ENCODE peak calls at places on chromosome 7, in nine cellular contexts. C, Z, J, P, S, G, H, R and D are unnamed samples.
A peak's percentile ranks its signal among the peaks of the same experiment; 100 is the strongest.

GRCh38 chr7:122064971-122065370 is 79.1 kb downstream of the AASS start:
- DNase-seq in C (no peak), Z (no peak), J (no peak), P (no peak), S (no peak), G (no peak), H (no peak), R (no peak), D (no peak)

GRCh38 chr7:1378610-1379180 is 80.6 kb downstream of the MICALL2 start:
- DNase-seq in C (no peak), Z (no peak), J (no peak), P (no peak), S (no peak), G (no peak), H (no peak), R (no peak), D (no peak)

GRCh38 chr7:7795736-7796135 is 77.3 kb upstream of the RPA3 start:
- DNase-seq in C (no peak), Z (no peak), J (no peak), P (no peak), S (peak; percentile 59), G (no peak), H (no peak), R (no peak), D (no peak)

GRCh38 chr7:18250133-18250532 is 222.5 kb upstream of the PRPS1L1 start:
- DNase-seq in C (no peak), Z (no peak), J (no peak), P (no peak), S (no peak), G (no peak), H (no peak), R (no peak), D (no peak)

GRCh38 chr7:107982918-107983389 is 20.0 kb downstream of the LAMB1 start:
- DNase-seq in C (no peak), Z (no peak), J (peak; percentile 81), P (no peak), S (peak; percentile 95), G (no peak), H (no peak), R (peak; percentile 77), D (no peak)

GRCh38 chr7:157544226-157544625 is 207.4 kb downstream of the DNAJB6 start:
- DNase-seq in C (no peak), Z (no peak), J (no peak), P (no peak), S (no peak), G (peak; percentile 46), H (no peak), R (no peak), D (no peak)

GRCh38 chr7:30650455-30650854 is 31.8 kb downstream of the CRHR2 start:
- DNase-seq in C (no peak), Z (no peak), J (no peak), P (no peak), S (peak; percentile 32), G (no peak), H (no peak), R (no peak), D (no peak)

GRCh38 chr7:150804802-150805201 is 4.2 kb downstream of the TMEM176A start:
- DNase-seq in C (no peak), Z (peak; percentile 14), J (no peak), P (no peak), S (no peak), G (no peak), H (no peak), R (no peak), D (no peak)

GRCh38 chr7:56537952-56538351 is 421.7 kb upstream of the NUPR2 start:
- DNase-seq in C (peak; percentile 1), Z (no peak), J (peak; percentile 27), P (no peak), S (no peak), G (no peak), H (no peak), R (peak; percentile 8), D (peak; percentile 1)

GRCh38 chr7:51774178-51774577 is 457.6 kb upstream of the COBL start:
- DNase-seq in C (no peak), Z (no peak), J (no peak), P (no peak), S (no peak), G (no peak), H (no peak), R (no peak), D (no peak)

GRCh38 chr7:73718905-73719805 is at the start of gene STX1A:
- DNase-seq in C (peak; percentile 46), Z (peak; percentile 68), J (peak; percentile 71), P (peak; percentile 54), S (peak; percentile 91), G (peak; percentile 43), H (peak; percentile 70), R (peak; percentile 66), D (peak; percentile 68)

GRCh38 chr7:150903627-150904026 is 51.3 kb downstream of the AOC1 start:
- DNase-seq in C (peak; percentile 30), Z (peak; percentile 81), J (peak; percentile 88), P (no peak), S (peak; percentile 44), G (no peak), H (no peak), R (peak; percentile 95), D (peak; percentile 59)

GRCh38 chr7:151836191-151836926 is 40.6 kb downstream of the PRKAG2 start:
- DNase-seq in C (no peak), Z (no peak), J (no peak), P (no peak), S (no peak), G (no peak), H (no peak), R (no peak), D (no peak)

GRCh38 chr7:90931996-90932912 is 332.0 kb upstream of the FZD1 start:
- DNase-seq in C (no peak), Z (no peak), J (no peak), P (no peak), S (peak; percentile 56), G (no peak), H (no peak), R (peak; percentile 38), D (no peak)

GRCh38 chr7:2281556-2281955 is 32.7 kb downstream of the SNX8 start:
- DNase-seq in C (peak; percentile 9), Z (no peak), J (no peak), P (no peak), S (no peak), G (no peak), H (no peak), R (no peak), D (peak; percentile 91)

GRCh38 chr7:155306677-155307470 is 9.2 kb downstream of the INSIG1 start:
- DNase-seq in C (no peak), Z (no peak), J (no peak), P (no peak), S (no peak), G (peak; percentile 31), H (no peak), R (no peak), D (peak; percentile 39)

GRCh38 chr7:18873674-18874341 is 243.6 kb downstream of the TWIST1 start:
- DNase-seq in C (no peak), Z (no peak), J (no peak), P (no peak), S (peak; percentile 42), G (no peak), H (no peak), R (no peak), D (no peak)

GRCh38 chr7:128791121-128791967 is 424 bp upstream of the CCDC136 start:
- DNase-seq in C (peak; percentile 38), Z (peak; percentile 79), J (peak; percentile 47), P (peak; percentile 46), S (peak; percentile 90), G (peak; percentile 45), H (peak; percentile 80), R (peak; percentile 35), D (peak; percentile 76)

GRCh38 chr7:9149499-9150082 is 716.2 kb downstream of the NXPH1 start:
- DNase-seq in C (no peak), Z (no peak), J (no peak), P (no peak), S (no peak), G (peak; percentile 92), H (no peak), R (no peak), D (no peak)

GRCh38 chr7:136652635-136653370 is 215.6 kb upstream of the CHRM2 start:
- DNase-seq in C (no peak), Z (no peak), J (no peak), P (no peak), S (no peak), G (no peak), H (no peak), R (no peak), D (no peak)

GRCh38 chr7:28654111-28654510 is 241.8 kb downstream of the CREB5 start:
- DNase-seq in C (no peak), Z (no peak), J (no peak), P (no peak), S (no peak), G (no peak), H (no peak), R (no peak), D (no peak)

GRCh38 chr7:860149-860548 is 16.2 kb upstream of the GET4 start:
- DNase-seq in C (no peak), Z (no peak), J (no peak), P (no peak), S (no peak), G (no peak), H (no peak), R (no peak), D (no peak)

GRCh38 chr7:132756482-132756990 is 180.3 kb upstream of the PLXNA4 start:
- DNase-seq in C (no peak), Z (no peak), J (no peak), P (no peak), S (no peak), G (peak; percentile 52), H (no peak), R (no peak), D (no peak)

GRCh38 chr7:49931627-49932026 is 158.2 kb downstream of the VWC2 start:
- DNase-seq in C (no peak), Z (no peak), J (no peak), P (no peak), S (no peak), G (no peak), H (no peak), R (no peak), D (no peak)

GRCh38 chr7:5689118-5689517 is 92.3 kb downstream of the RNF216 start:
- DNase-seq in C (no peak), Z (no peak), J (no peak), P (no peak), S (no peak), G (peak; percentile 77), H (peak; percentile 46), R (no peak), D (no peak)

GRCh38 chr7:152335900-152336571 is 99.8 kb downstream of the KMT2C start:
- DNase-seq in C (peak; percentile 25), Z (no peak), J (no peak), P (no peak), S (no peak), G (no peak), H (peak; percentile 6), R (no peak), D (peak; percentile 45)

GRCh38 chr7:142859829-142860228 is 5.0 kb downstream of the EPHB6 start:
- DNase-seq in C (no peak), Z (no peak), J (no peak), P (no peak), S (no peak), G (no peak), H (no peak), R (no peak), D (no peak)

GRCh38 chr7:23618241-23618640 is 21.1 kb downstream of the CCDC126 start:
- DNase-seq in C (no peak), Z (no peak), J (no peak), P (no peak), S (no peak), G (no peak), H (no peak), R (no peak), D (no peak)

GRCh38 chr7:104530243-104530642 is 201.8 kb downstream of the LHFPL3 start:
- DNase-seq in C (no peak), Z (no peak), J (no peak), P (no peak), S (no peak), G (no peak), H (no peak), R (peak; percentile 39), D (no peak)